ENCODE peak calls at places on chromosomes 7 and 10, in ten cellular contexts. G, Q, C, R, D, A, J, K, B and T are unnamed samples.

GRCh38 chr10:28891058-28891713 is 213.9 kb downstream of the BAMBI start:
- DNase-seq in G (no peak), Q (no peak), C (no peak), R (no peak), D (no peak), A (no peak), J (no peak), K (no peak), B (no peak), T (no peak)

GRCh38 chr7:151081170-151082101 is 827 bp upstream of the FASTK start:
- DNase-seq in G (no peak), Q (no peak), C (no peak), R (no peak), D (no peak), A (peak), J (no peak), K (no peak), B (peak), T (no peak)

GRCh38 chr10:114442115-114442630 is 37.9 kb upstream of the AFAP1L2 start:
- DNase-seq in G (no peak), Q (no peak), C (no peak), R (no peak), D (no peak), A (no peak), J (no peak), K (no peak), B (no peak), T (no peak)

GRCh38 chr10:64486149-64486548 is 964.9 kb downstream of the REEP3 start:
- DNase-seq in G (no peak), Q (no peak), C (no peak), R (no peak), D (no peak), A (no peak), J (peak), K (no peak), B (peak), T (no peak)

GRCh38 chr10:129028425-129028824 is 438.6 kb upstream of the MGMT start:
- DNase-seq in G (no peak), Q (no peak), C (no peak), R (no peak), D (no peak), A (no peak), J (no peak), K (no peak), B (no peak), T (no peak)

GRCh38 chr7:77402818-77403217 is 13.3 kb downstream of the GSAP start:
- DNase-seq in G (no peak), Q (no peak), C (no peak), R (no peak), D (no peak), A (no peak), J (no peak), K (no peak), B (no peak), T (no peak)

GRCh38 chr10:17993361-17993760 is 41.6 kb downstream of the SLC39A12 start:
- DNase-seq in G (no peak), Q (no peak), C (no peak), R (peak), D (no peak), A (no peak), J (no peak), K (no peak), B (peak), T (no peak)

GRCh38 chr7:128954150-128954549 is 16.4 kb downstream of the IRF5 start:
- DNase-seq in G (no peak), Q (no peak), C (no peak), R (no peak), D (no peak), A (no peak), J (no peak), K (no peak), B (no peak), T (no peak)

GRCh38 chr10:32104622-32105509 is 48.6 kb upstream of the KIF5B start:
- DNase-seq in G (no peak), Q (no peak), C (no peak), R (peak), D (no peak), A (no peak), J (no peak), K (no peak), B (no peak), T (no peak)

GRCh38 chr7:131826960-131827359 is 270.5 kb upstream of the PODXL start:
- DNase-seq in G (no peak), Q (no peak), C (no peak), R (no peak), D (no peak), A (no peak), J (no peak), K (no peak), B (no peak), T (no peak)

GRCh38 chr7:155728116-155728515 is 83.7 kb downstream of the RBM33 start:
- DNase-seq in G (no peak), Q (no peak), C (no peak), R (no peak), D (no peak), A (no peak), J (no peak), K (no peak), B (no peak), T (no peak)

GRCh38 chr10:1611936-1612550 is 125.3 kb downstream of the ADARB2 start:
- DNase-seq in G (no peak), Q (no peak), C (no peak), R (no peak), D (no peak), A (no peak), J (no peak), K (no peak), B (no peak), T (no peak)

GRCh38 chr7:55021053-55021452 is 2.2 kb downstream of the EGFR start:
- DNase-seq in G (no peak), Q (no peak), C (no peak), R (no peak), D (no peak), A (no peak), J (no peak), K (no peak), B (no peak), T (no peak)

GRCh38 chr10:110919971-110920881 is 822 bp downstream of the SHOC2 start:
- DNase-seq in G (no peak), Q (peak), C (peak), R (no peak), D (peak), A (peak), J (peak), K (peak), B (peak), T (no peak)

GRCh38 chr10:90925078-90926029 is 4.5 kb upstream of the ANKRD1 start:
- DNase-seq in G (no peak), Q (no peak), C (no peak), R (no peak), D (no peak), A (no peak), J (no peak), K (no peak), B (no peak), T (no peak)

GRCh38 chr7:69690329-69690728 is 92.1 kb downstream of the AUTS2 start:
- DNase-seq in G (no peak), Q (no peak), C (no peak), R (no peak), D (no peak), A (no peak), J (no peak), K (no peak), B (no peak), T (no peak)

GRCh38 chr7:133364959-133365680 is 112.2 kb downstream of the EXOC4 start:
- DNase-seq in G (no peak), Q (no peak), C (no peak), R (no peak), D (no peak), A (no peak), J (peak), K (no peak), B (no peak), T (no peak)